ENCODE peak calls at places on chromosomes 11 and 22, in ten cellular contexts. E is cardiac muscle cell, T is endodermal cell, Z is aorta, N is fibroblast of mammary gland, J is cardiac fibroblast, R is H7, M is stomach, Q is kidney epithelial cell, K is GM12865. O is an unnamed sample.

GRCh38 chr11:102676086-102676485 is 29.5 kb downstream of the MMP27 start:
- DNase-seq in N (no peak), Z (no peak), T (no peak), R (no peak), K (no peak), M (no peak), Q (no peak), E (no peak), J (no peak), O (no peak)

GRCh38 chr11:120337896-120338840 is 2.0 kb downstream of the ARHGEF12 start:
- DNase-seq in T (no peak), Q (no peak), M (no peak), E (peak), R (no peak), K (no peak), J (no peak), Z (no peak), N (peak), O (no peak)

GRCh38 chr11:66841861-66842260 is 1.4 kb upstream of the RCE1 start:
- DNase-seq in M (no peak), R (no peak), T (peak), Q (no peak), K (no peak), J (no peak), E (no peak), Z (no peak), N (no peak), O (no peak)

GRCh38 chr11:45451766-45452440 is 165.8 kb upstream of the SYT13 start:
- DNase-seq in Q (no peak), R (no peak), T (no peak), N (peak), E (no peak), Z (no peak), M (no peak), K (no peak), J (peak), O (no peak)

GRCh38 chr22:27331526-27332281 is 469.9 kb downstream of the MN1 start:
- DNase-seq in E (peak), N (peak), M (peak), R (peak), Q (no peak), J (peak), K (no peak), T (peak), Z (peak), O (peak)

GRCh38 chr22:49671331-49672012 is 156.2 kb downstream of the BRD1 start:
- DNase-seq in Z (peak), N (no peak), K (no peak), T (peak), M (peak), Q (no peak), J (no peak), E (no peak), R (peak), O (no peak)

GRCh38 chr11:693415-693831 is 1.6 kb downstream of the DEAF1 start:
- DNase-seq in M (no peak), Q (no peak), Z (no peak), N (peak), T (no peak), E (no peak), J (peak), K (no peak), R (peak), O (no peak)

GRCh38 chr11:34890812-34891211 is 25.4 kb downstream of the APIP start:
- DNase-seq in Q (no peak), R (peak), J (peak), N (peak), M (no peak), T (no peak), Z (no peak), E (peak), K (peak), O (peak)

GRCh38 chr11:94791216-94791889 is 23.2 kb downstream of the AMOTL1 start:
- DNase-seq in E (no peak), K (no peak), Z (no peak), T (no peak), M (no peak), N (no peak), J (peak), R (no peak), Q (no peak), O (no peak)

GRCh38 chr11:115194798-115195101 is 309.5 kb downstream of the CADM1 start:
- DNase-seq in T (no peak), R (no peak), J (no peak), E (no peak), Q (no peak), N (no peak), M (no peak), Z (no peak), K (peak), O (no peak)

GRCh38 chr11:74593463-74593862 is 1.1 kb downstream of the POLD3 start:
- DNase-seq in M (no peak), E (no peak), R (no peak), Q (no peak), K (no peak), J (no peak), Z (no peak), T (no peak), N (no peak), O (no peak)

GRCh38 chr11:25902476-25902875 is 429.5 kb upstream of the ANO3 start:
- DNase-seq in J (no peak), R (no peak), E (no peak), M (no peak), Q (no peak), Z (no peak), N (no peak), K (no peak), T (no peak), O (no peak)

GRCh38 chr22:39292561-39293074 is 26.8 kb downstream of the RPL3 start:
- DNase-seq in K (peak), E (peak), N (peak), R (peak), J (peak), M (peak), T (peak), Z (peak), Q (peak), O (peak)

GRCh38 chr11:64203421-64204079 is 3.0 kb upstream of the FERMT3 start:
- DNase-seq in K (no peak), T (no peak), M (no peak), J (no peak), N (no peak), E (no peak), R (no peak), Q (no peak), Z (no peak), O (no peak)

GRCh38 chr11:62789576-62789975 is 2.2 kb downstream of the TMEM223 start:
- DNase-seq in M (no peak), N (no peak), T (no peak), Q (no peak), R (no peak), K (no peak), J (no peak), E (no peak), Z (no peak), O (no peak)

GRCh38 chr11:62791501-62792192 is at the start of gene TMEM223:
- DNase-seq in K (peak), E (peak), M (peak), Z (peak), J (peak), Q (no peak), N (peak), R (peak), T (peak), O (peak)

GRCh38 chr11:62788991-62789390 is 1.8 kb downstream of the TMEM179B start:
- DNase-seq in K (no peak), E (no peak), R (peak), J (no peak), M (no peak), T (peak), Q (no peak), Z (no peak), N (no peak), O (peak)

GRCh38 chr11:62794201-62794775 is 2.5 kb upstream of the TMEM223 start:
- DNase-seq in T (no peak), J (no peak), R (no peak), Q (no peak), Z (no peak), K (no peak), E (no peak), N (no peak), M (no peak), O (no peak)

DNA sequence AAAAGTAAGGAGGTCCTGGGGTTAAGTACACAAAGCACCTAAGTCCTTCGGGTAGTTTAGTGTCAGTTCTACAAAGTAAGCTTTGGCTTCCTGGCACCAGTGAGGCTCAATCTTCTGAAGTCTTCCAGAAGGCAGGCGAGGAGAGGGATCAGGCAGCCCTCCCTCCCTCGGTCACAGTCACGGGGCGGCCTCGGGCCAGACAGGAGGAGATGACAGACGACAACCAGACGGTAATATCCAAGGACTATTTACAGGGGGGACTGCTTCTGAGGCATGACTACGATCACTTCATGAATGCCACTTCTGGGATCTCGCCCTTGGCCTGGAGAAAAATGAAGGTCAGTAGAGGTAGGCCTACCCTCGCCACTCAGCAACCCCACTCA is 378 bp upstream of the TMEM223 start:
- DNase-seq in T (peak), E (peak), Z (no peak), M (no peak), R (peak), J (no peak), K (no peak), Q (no peak), N (no peak), O (peak)
- H3K4me3 ChIP-seq in T (peak), E (peak), Z (no peak), M (peak), R (peak), J (peak), K (peak), Q (no peak), N (peak), O (peak)

DNA sequence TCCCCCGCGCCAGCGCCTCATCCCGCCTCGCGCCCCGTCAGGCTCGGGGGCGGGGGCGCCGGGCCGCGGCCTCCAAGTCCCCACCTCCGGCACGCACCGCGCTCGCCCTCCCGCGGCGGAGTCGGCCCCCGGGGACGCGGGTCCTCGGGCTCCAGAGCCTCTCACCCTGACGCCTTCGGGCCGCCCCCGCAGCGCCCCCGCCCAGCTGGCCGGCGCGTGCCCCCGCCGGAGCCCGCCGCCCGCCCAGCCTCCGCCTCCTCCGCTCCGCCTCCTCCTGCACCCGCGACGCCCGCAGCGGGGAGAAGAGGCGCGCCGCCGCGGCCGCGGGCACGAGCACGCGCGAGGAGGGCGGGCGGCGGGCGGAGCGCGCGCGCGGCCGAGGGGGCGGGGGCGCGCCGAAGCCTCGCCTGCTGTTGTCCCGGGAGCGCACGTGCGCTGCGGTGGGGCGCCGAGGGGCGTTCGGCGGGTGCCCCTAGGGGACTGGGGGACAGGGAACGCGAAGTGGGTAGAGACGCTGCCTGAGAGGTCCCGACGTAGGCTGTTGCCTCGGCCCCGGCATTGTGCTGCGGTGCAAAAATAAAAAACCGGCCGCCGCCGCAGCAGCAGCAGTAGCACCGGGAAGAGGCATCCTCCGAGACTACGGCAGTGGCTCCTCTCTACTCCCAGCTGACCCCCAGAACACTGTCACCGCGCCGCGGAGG is 87.4 kb upstream of the ARHGAP32 start:
- DNase-seq in T (peak), E (peak), K (peak), J (peak), Z (peak), R (peak), Q (no peak), N (peak), M (peak), O (peak)
- H3K4me3 ChIP-seq in T (peak), E (peak), K (peak), J (peak), Z (peak), R (peak), Q (peak), N (peak), M (peak), O (peak)

GRCh38 chr11:68751331-68751856 is at the start of gene TESMIN:
- DNase-seq in R (peak), E (peak), Q (no peak), J (peak), M (peak), K (peak), N (peak), T (peak), Z (peak), O (peak)
- H3K4me3 ChIP-seq in R (peak), E (peak), Q (peak), J (peak), M (peak), K (peak), N (no peak), T (no peak), Z (no peak), O (peak)

GRCh38 chr11:33659370-33660139 is 41.1 kb downstream of the C11orf91 start:
- DNase-seq in Q (no peak), M (no peak), Z (no peak), T (no peak), K (no peak), J (no peak), E (no peak), N (no peak), R (no peak), O (no peak)
- H3K4me3 ChIP-seq in Q (no peak), M (no peak), Z (no peak), T (no peak), K (no peak), J (no peak), E (no peak), N (no peak), R (no peak), O (no peak)

DNA sequence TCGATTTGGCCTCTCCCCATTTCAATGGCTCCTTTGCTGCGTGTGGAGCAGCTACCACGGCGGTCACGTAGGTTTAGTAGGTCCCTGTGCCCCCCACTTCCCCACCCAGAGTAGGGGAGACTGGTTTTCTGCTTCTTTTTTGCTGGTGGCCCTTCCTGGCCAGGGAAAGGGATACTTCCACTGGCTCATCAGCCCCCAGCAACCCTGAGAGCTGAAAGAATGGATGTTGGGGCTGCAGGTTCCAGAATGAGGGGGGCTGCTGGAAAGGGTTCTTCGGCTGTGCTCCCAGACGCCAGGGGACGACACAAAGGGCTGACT is 78.8 kb upstream of the WNT7B start:
- DNase-seq in E (no peak), M (no peak), J (no peak), K (no peak), Q (no peak), T (no peak), R (no peak), N (peak), Z (no peak), O (no peak)
- H3K4me3 ChIP-seq in E (no peak), M (peak), J (peak), K (no peak), Q (peak), T (no peak), R (no peak), N (peak), Z (peak), O (no peak)

DNA sequence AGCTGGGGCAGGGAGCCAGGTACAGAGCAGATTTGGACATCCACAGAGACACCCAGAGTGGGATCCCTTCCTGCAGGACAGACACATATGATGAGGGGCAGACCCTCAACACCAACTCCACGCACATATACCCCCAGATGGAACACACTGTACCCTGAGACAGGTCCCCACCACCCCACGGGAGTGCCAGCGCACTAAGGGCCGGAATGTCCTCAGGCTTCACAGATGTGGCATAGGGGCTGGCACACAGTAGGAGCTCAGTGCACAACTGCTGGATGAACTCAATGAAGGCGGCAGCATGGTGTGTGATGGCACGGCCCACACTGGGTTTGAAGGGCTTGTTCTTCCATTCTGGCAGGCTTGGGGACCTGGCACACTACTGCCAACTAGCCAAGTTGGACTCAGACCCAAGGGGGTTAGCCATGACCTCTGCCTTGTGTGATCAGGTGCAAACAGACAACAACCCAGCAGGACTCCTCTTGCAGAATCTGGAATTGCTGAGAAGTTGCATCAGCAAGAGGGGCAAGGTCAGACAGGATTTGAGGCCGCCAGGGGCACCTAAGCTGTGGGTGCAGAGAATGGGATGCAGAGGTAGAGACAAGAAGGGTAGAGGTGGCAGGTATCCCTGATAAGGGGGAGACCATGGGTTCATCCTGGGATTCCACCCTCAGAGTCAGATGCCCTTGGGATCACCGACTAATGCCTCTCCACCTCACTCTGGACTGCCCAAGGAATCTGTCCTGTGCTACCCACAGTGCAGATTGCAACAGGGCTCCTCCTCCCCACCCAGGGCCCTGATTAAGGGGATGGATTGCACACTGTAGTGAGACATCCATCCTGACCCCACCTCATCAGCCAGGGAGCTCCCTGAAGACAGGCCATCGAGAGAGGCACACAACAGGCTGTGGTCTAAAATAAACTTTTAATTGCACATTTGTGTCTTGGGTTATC is 2.4 kb downstream of the C22orf15 start:
- DNase-seq in K (no peak), Q (no peak), E (no peak), J (no peak), N (no peak), Z (no peak), R (no peak), T (no peak), M (no peak), O (no peak)
- H3K4me3 ChIP-seq in K (no peak), Q (no peak), E (no peak), J (no peak), N (no peak), Z (no peak), R (no peak), T (peak), M (no peak), O (no peak)

DNA sequence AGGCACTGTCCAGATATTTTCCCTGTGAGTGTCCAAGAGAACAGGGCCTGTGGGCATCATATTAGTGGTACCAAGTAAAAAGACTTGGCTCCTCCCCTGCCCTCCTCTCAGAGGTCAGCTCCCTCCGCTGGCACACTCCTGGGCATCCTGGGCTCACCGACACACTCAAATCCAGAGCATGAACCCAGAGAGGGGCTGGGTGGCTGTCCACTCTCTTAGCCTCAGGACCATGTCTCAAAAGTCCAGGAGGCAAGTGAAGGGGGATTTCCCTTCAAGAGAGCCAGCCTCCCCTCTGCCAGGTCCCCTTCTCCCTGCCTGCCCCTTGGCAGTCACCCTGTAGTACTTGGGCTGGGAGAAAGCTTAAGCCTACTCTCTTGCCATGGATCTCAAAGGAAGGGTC is 10.3 kb downstream of the BCL9L start:
- DNase-seq in J (no peak), T (peak), N (no peak), R (no peak), M (no peak), K (no peak), Z (no peak), E (no peak), Q (no peak), O (no peak)
- H3K4me3 ChIP-seq in J (no peak), T (no peak), N (no peak), R (no peak), M (no peak), K (no peak), Z (no peak), E (no peak), Q (no peak), O (no peak)